ENCODE peak calls at places on chromosomes 13 and 19, in six cellular contexts. D is SW 1271, M is T-helper 2 cell, U is NCI-H460, Z is HTR-8/SVneo, R is lower leg skin. X is an unnamed sample.

GRCh38 chr19:40736661-40737060 is 13.6 kb downstream of the ACTMAP start:
- DNase-seq in Z (no peak), M (no peak), U (no peak), R (no peak), D (no peak), X (no peak)

GRCh38 chr19:42175952-42176648 is 41.4 kb downstream of the DEDD2 start:
- DNase-seq in R (no peak), Z (peak; percentile 43), M (no peak), U (no peak), D (no peak), X (no peak)

GRCh38 chr13:113064534-113065405 is 40.8 kb upstream of the F7 start:
- DNase-seq in D (no peak), Z (peak; percentile 18), R (no peak), M (no peak), U (peak; percentile 43), X (peak; percentile 54)

GRCh38 chr13:80132741-80133601 is 208.0 kb downstream of the SPRY2 start:
- DNase-seq in M (no peak), R (peak; percentile 85), Z (peak; percentile 13), U (peak; percentile 15), D (no peak), X (peak; percentile 60)

GRCh38 chr13:20901668-20902437 is 693 bp downstream of the XPO4 start:
- DNase-seq in U (no peak), R (no peak), D (no peak), M (peak; percentile 24), Z (no peak), X (peak; percentile 31)

GRCh38 chr19:31350033-31350692 is 927 bp upstream of the TSHZ3 start:
- DNase-seq in D (no peak), Z (no peak), R (no peak), U (no peak), M (no peak), X (no peak)

GRCh38 chr13:101149735-101150380 is 266.4 kb downstream of the NALCN start:
- DNase-seq in R (no peak), Z (peak; percentile 20), M (no peak), U (peak; percentile 9), D (no peak), X (no peak)

GRCh38 chr13:30698023-30698422 is 37.3 kb upstream of the ALOX5AP start:
- DNase-seq in Z (no peak), R (no peak), M (no peak), U (no peak), D (no peak), X (no peak)

X was measured in LoVo.